ENCODE peak calls at places on chromosomes 4 and X, in eight cellular contexts. M is stomach, J is upper lobe of left lung, Z is gastrocnemius medialis, L is sigmoid colon, Y is uterus, B is heart left ventricle, S is right lobe of liver. C is an unnamed sample.

GRCh38 chr4:176538217-176538925 is 218.6 kb downstream of the SPCS3 start:
- DNase-seq in B (no peak), L (no peak), S (no peak), Z (no peak), J (no peak), Y (no peak), M (no peak), C (no peak)

GRCh38 chr4:110198472-110199419 is at the start of gene ELOVL6:
- DNase-seq in B (peak), Y (peak), M (peak), L (peak), J (peak), S (peak), Z (peak), C (peak)

GRCh38 chr4:22434895-22435294 is 81.0 kb downstream of the ADGRA3 start:
- DNase-seq in B (no peak), L (no peak), Z (no peak), J (no peak), S (no peak), M (peak), Y (no peak), C (peak)

GRCh38 chrX:73965833-73966232 is 338.1 kb upstream of the ZCCHC13 start:
- DNase-seq in S (no peak), M (no peak), Y (no peak), L (no peak), Z (no peak), J (no peak), B (no peak), C (no peak)

GRCh38 chrX:13569479-13570244 is at the start of gene EGFL6:
- DNase-seq in S (peak), M (no peak), Z (no peak), Y (no peak), J (no peak), B (no peak), L (no peak), C (no peak)

GRCh38 chr4:96602661-96603060 is 762.8 kb downstream of the PDHA2 start:
- DNase-seq in L (no peak), J (no peak), Z (no peak), B (no peak), S (no peak), Y (no peak), M (no peak), C (no peak)

GRCh38 chr4:48938831-48939230 is 32.3 kb upstream of the OCIAD2 start:
- DNase-seq in S (no peak), L (no peak), M (no peak), B (no peak), J (no peak), Y (no peak), Z (no peak), C (no peak)

GRCh38 chr4:95505149-95505548 is 43.6 kb downstream of the UNC5C start:
- DNase-seq in L (no peak), B (no peak), M (no peak), Z (no peak), J (no peak), Y (no peak), S (no peak), C (no peak)

GRCh38 chrX:115650916-115651315 is 89.9 kb downstream of the PLS3 start:
- DNase-seq in Z (no peak), J (no peak), B (no peak), M (peak), Y (peak), S (no peak), L (no peak), C (peak)

GRCh38 chr4:135598151-135598550 is 1396.6 kb upstream of the PABPC4L start:
- DNase-seq in M (no peak), J (no peak), S (no peak), Z (no peak), Y (no peak), L (no peak), B (no peak), C (no peak)

GRCh38 chr4:138334346-138335016 is 92.3 kb upstream of the SLC7A11 start:
- DNase-seq in Y (no peak), J (peak), S (no peak), B (no peak), Z (no peak), L (no peak), M (peak), C (no peak)
- H3K27ac ChIP-seq in Y (no peak), J (no peak), S (no peak), B (no peak), Z (no peak), L (no peak), M (no peak), C (no peak)

GRCh38 chrX:103275947-103276567 is 493 bp downstream of the TCEAL5 start:
- DNase-seq in J (no peak), S (no peak), Y (no peak), L (no peak), M (no peak), B (no peak), Z (no peak), C (no peak)
- H3K4me3 ChIP-seq in J (no peak), S (no peak), Y (peak), L (peak), M (peak), B (no peak), Z (no peak), C (no peak)

GRCh38 chr4:186192068-186192751 is 843 bp downstream of the CYP4V2 start:
- DNase-seq in S (peak), J (peak), B (peak), L (peak), Y (peak), M (peak), Z (no peak), C (peak)

GRCh38 chr4:186193851-186194250 is 2.5 kb downstream of the CYP4V2 start:
- DNase-seq in B (no peak), M (no peak), L (no peak), Y (no peak), J (no peak), Z (no peak), S (no peak), C (no peak)

GRCh38 chr4:186190456-186191265 is 706 bp upstream of the CYP4V2 start:
- DNase-seq in S (peak), L (peak), Y (no peak), M (no peak), J (peak), B (peak), Z (peak), C (no peak)

GRCh38 chr4:186189656-186190055 is 1.7 kb upstream of the CYP4V2 start:
- DNase-seq in S (no peak), M (no peak), Z (no peak), L (no peak), Y (no peak), B (no peak), J (no peak), C (no peak)

GRCh38 chr4:186191266-186192067 is at the start of gene CYP4V2:
- DNase-seq in S (peak), L (peak), Y (peak), Z (peak), M (peak), B (peak), J (peak), C (peak)
- TF ChIP-seq POLR2A in S (peak), L (peak), Y (no peak), Z (peak), M (no peak), B (no peak), J (peak), C (peak)

DNA sequence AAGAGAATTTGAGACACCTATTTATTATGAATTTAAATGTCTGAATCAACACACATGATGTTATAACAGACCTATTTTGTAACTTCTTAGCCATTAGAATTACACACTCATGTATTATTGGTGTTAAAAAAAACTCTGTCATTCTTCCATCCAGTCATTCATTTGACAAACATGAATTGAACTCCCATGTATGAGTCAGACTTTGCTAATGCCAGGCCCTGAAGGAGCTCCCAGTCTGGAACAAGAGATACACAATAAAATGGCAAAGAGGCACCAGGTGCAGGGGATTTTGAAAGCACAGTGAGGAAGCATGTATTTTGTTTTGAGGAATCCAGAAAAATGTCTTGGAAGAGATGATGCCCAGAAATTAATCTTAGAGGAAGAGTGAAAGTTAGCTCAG is 87.7 kb upstream of the EFHC2 start:
- DNase-seq in S (no peak), J (no peak), Y (no peak), M (no peak), Z (no peak), L (no peak), B (no peak), C (no peak)
- H3K27ac ChIP-seq in S (no peak), J (no peak), Y (no peak), M (no peak), Z (no peak), L (no peak), B (no peak), C (no peak)

GRCh38 chrX:134548257-134548732 is 88.3 kb downstream of the HPRT1 start:
- DNase-seq in J (no peak), Z (no peak), Y (no peak), M (no peak), L (no peak), S (no peak), B (no peak), C (no peak)

GRCh38 chrX:134548844-134549205 is 88.9 kb downstream of the HPRT1 start:
- DNase-seq in B (no peak), M (no peak), L (no peak), S (no peak), J (no peak), Y (no peak), Z (no peak), C (no peak)

GRCh38 chrX:134545524-134545923 is 85.6 kb downstream of the HPRT1 start:
- DNase-seq in Z (no peak), B (no peak), J (no peak), S (no peak), L (no peak), Y (no peak), M (no peak), C (no peak)

GRCh38 chrX:134546187-134546586 is 86.2 kb downstream of the HPRT1 start:
- DNase-seq in B (no peak), M (no peak), Z (no peak), Y (no peak), J (no peak), L (no peak), S (no peak), C (no peak)

DNA sequence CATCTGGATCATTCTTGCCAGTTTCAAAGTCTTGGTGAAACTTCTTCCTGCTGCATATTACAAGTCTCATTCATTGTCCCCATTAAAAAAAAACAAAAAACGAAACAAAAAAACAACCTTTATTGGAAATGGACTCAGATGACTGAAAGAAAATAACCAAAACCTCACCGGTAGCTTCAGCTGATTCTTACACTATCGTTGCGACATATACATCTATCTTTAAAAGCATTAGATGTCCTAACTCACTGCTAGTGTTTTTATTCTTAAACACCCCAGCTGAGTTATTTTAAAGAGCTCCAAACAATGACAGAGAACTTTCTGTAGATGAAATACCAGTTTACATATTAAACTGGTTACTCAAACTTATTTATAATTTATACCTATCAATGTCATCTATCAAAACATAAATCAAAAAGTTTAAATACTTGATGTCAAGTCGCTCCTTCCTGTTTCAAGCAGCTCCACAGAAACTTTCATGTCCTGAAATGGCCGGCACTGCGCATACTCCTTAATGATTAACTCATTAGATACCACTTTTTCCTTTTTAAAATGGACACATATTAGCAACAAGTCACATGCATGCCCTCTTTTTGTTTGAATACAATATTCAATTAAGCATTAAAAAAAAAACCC is 87.2 kb downstream of the HPRT1 start:
- DNase-seq in M (no peak), S (no peak), Y (no peak), J (no peak), Z (no peak), L (no peak), B (no peak), C (no peak)
- H3K4me3 ChIP-seq in M (no peak), S (no peak), Y (no peak), J (no peak), Z (no peak), L (peak), B (no peak), C (peak)

DNA sequence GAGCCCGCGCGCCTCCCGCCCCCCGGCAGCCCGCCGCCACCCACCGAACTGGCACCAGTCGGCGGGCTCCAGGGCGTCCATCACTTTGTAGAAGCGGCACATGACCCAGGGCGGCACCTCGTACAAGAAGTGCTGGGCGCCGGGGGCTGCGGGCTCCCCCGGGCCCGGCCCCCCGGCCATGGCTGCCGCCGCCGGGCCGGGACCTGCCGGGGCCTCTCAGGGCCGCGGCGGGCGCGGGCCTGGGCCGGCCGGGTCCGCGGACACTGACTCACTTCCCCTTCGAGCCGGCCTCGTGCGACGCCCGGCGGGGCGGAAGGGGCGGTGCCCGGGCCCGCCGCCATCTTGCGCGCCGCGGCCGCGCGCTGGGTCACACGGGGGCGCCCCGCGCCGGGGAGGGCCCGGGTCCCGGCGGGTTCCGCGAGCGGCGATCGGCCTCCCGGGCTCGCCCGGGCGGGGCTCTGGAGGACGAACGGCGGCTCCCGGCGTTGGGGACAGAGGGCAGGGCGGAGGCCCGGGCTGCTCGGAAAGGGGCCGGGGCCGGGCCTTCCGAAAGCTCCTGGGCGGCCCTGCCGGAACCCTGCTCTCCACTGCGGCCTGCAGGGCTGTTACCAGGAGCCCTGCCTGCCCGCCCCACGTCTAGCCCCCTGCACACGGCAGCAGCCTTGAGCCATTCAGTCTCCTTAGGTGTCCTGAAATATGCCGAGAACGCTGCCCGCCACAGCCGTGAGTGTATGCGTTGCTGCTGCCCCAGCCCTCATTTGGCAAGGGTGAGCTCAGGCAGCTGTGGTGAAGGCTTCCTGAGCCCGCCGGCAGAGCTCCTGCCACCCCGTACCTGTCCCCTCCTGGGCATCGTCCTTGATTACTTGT is at the start of gene IRAK1:
- DNase-seq in L (no peak), Z (no peak), J (peak), M (peak), Y (no peak), B (peak), S (peak), C (peak)
- TF ChIP-seq POLR2A in L (no peak), Z (peak), J (no peak), M (no peak), Y (peak), B (no peak), S (peak), C (peak)

GRCh38 chr4:87014284-87014782 is 79.5 kb downstream of the AFF1 start:
- DNase-seq in L (no peak), M (no peak), J (no peak), B (no peak), S (no peak), Y (no peak), Z (no peak), C (no peak)
- H3K27ac ChIP-seq in L (peak), M (peak), J (peak), B (peak), S (peak), Y (peak), Z (peak), C (peak)

DNA sequence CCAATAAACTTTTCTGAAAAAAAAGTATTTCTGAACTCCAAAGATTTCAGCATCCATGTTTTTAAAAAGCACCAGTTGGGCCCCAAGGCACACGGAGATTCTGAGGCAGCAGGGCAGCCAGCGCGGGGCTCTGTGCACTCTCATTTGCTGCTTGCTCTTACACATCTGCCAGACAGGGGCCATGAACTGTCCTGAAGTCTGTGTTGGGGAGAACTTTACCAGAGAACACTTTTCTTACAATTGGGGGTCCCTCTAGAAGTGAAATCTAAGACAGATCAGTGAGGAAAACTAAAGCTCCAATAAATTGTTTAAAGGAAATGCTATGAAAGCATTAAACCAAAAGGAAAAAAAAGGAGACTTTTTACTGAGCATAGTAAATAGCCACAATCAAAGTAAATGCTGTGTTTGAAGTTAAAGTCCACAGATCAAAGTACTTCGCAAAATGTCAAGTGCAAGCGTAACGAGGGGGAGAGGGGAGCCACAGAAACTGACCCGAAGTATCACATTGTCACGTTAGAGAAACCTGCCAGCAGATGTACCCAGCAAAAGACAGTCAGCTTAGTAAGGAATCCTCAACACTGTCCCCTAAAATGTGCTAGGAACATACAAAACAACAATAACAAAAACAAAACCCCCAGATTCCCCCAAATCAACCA is 37.8 kb downstream of the SORBS2 start:
- DNase-seq in J (no peak), Y (no peak), L (no peak), M (no peak), B (no peak), Z (no peak), S (peak), C (peak)
- H3K4me3 ChIP-seq in J (peak), Y (peak), L (peak), M (peak), B (peak), Z (peak), S (peak), C (no peak)

GRCh38 chr4:188433916-188434315 is 294.7 kb downstream of the TRIML1 start:
- DNase-seq in Z (no peak), L (no peak), B (no peak), M (no peak), J (no peak), Y (no peak), S (no peak), C (no peak)
- TF ChIP-seq POLR2A in Z (no peak), L (no peak), B (no peak), M (no peak), J (no peak), Y (no peak), S (no peak), C (no peak)

GRCh38 chrX:154431321-154431720 is 2.8 kb downstream of the ATP6AP1 start:
- DNase-seq in Z (no peak), L (no peak), Y (no peak), B (no peak), S (no peak), M (no peak), J (peak), C (peak)

GRCh38 chrX:154433605-154434004 is 3.3 kb upstream of the GDI1 start:
- DNase-seq in J (no peak), L (no peak), M (no peak), Z (no peak), S (no peak), B (no peak), Y (no peak), C (no peak)

GRCh38 chrX:154430916-154431315 is 2.4 kb downstream of the ATP6AP1 start:
- DNase-seq in M (no peak), S (no peak), J (no peak), Y (no peak), L (no peak), B (no peak), Z (no peak), C (no peak)

GRCh38 chrX:154430504-154430903 is 2.0 kb downstream of the ATP6AP1 start:
- DNase-seq in Y (no peak), Z (no peak), J (no peak), S (no peak), M (no peak), B (no peak), L (no peak), C (no peak)

GRCh38 chrX:154432210-154432609 is 3.7 kb downstream of the ATP6AP1 start:
- DNase-seq in Z (no peak), S (no peak), Y (no peak), L (no peak), B (no peak), J (no peak), M (no peak), C (no peak)
- H3K27ac ChIP-seq in Z (no peak), S (no peak), Y (no peak), L (no peak), B (no peak), J (peak), M (no peak), C (no peak)